ENCODE peak calls at places on chromosomes 7 and 10, in nine cellular contexts. One of them, this sample, is unnamed.

GRCh38 chr7:64875658-64876406 is 27.2 kb upstream of the ZNF273 start:
- DNase-seq in A549: no peak
- DNase-seq in upper lobe of left lung: no peak
- DNase-seq in ascending aorta: no peak
- DNase-seq in RWPE1: no peak
- DNase-seq in IMR-90: no peak
- DNase-seq in mammary epithelial cell: no peak
- DNase-seq in left ventricle myocardium inferior: no peak
- DNase-seq in psoas muscle: no peak
- DNase-seq in this sample: no peak

GRCh38 chr10:117968354-117969182 is 78.2 kb downstream of the RAB11FIP2 start:
- DNase-seq in A549: no peak
- DNase-seq in upper lobe of left lung: peak
- DNase-seq in ascending aorta: no peak
- DNase-seq in RWPE1: no peak
- DNase-seq in IMR-90: no peak
- DNase-seq in mammary epithelial cell: no peak
- DNase-seq in left ventricle myocardium inferior: no peak
- DNase-seq in psoas muscle: no peak
- DNase-seq in this sample: no peak

GRCh38 chr10:103757531-103758293 is 97.7 kb downstream of the SH3PXD2A start:
- DNase-seq in A549: peak
- DNase-seq in upper lobe of left lung: peak
- DNase-seq in ascending aorta: no peak
- DNase-seq in RWPE1: peak
- DNase-seq in IMR-90: peak
- DNase-seq in mammary epithelial cell: peak
- DNase-seq in left ventricle myocardium inferior: peak
- DNase-seq in psoas muscle: peak
- DNase-seq in this sample: peak

GRCh38 chr10:112980908-112981307 is 30.9 kb downstream of the TCF7L2 start:
- DNase-seq in A549: no peak
- DNase-seq in upper lobe of left lung: no peak
- DNase-seq in ascending aorta: no peak
- DNase-seq in RWPE1: no peak
- DNase-seq in IMR-90: no peak
- DNase-seq in mammary epithelial cell: no peak
- DNase-seq in left ventricle myocardium inferior: no peak
- DNase-seq in psoas muscle: no peak
- DNase-seq in this sample: no peak

GRCh38 chr7:114502454-114503254 is 88.0 kb downstream of the FOXP2 start:
- DNase-seq in A549: no peak
- DNase-seq in upper lobe of left lung: no peak
- DNase-seq in ascending aorta: no peak
- DNase-seq in RWPE1: no peak
- DNase-seq in IMR-90: peak
- DNase-seq in mammary epithelial cell: no peak
- DNase-seq in left ventricle myocardium inferior: no peak
- DNase-seq in psoas muscle: no peak
- DNase-seq in this sample: no peak

GRCh38 chr10:73096041-73096451 is 620 bp downstream of the P4HA1 start:
- DNase-seq in A549: peak
- DNase-seq in upper lobe of left lung: peak
- DNase-seq in ascending aorta: no peak
- DNase-seq in RWPE1: peak
- DNase-seq in IMR-90: peak
- DNase-seq in mammary epithelial cell: peak
- DNase-seq in left ventricle myocardium inferior: peak
- DNase-seq in psoas muscle: peak
- DNase-seq in this sample: peak

GRCh38 chr10:79445217-79445707 is at the start of gene ZCCHC24:
- DNase-seq in A549: peak
- DNase-seq in upper lobe of left lung: no peak
- DNase-seq in ascending aorta: no peak
- DNase-seq in RWPE1: peak
- DNase-seq in IMR-90: no peak
- DNase-seq in mammary epithelial cell: peak
- DNase-seq in left ventricle myocardium inferior: peak
- DNase-seq in psoas muscle: peak
- DNase-seq in this sample: peak

GRCh38 chr10:70367195-70367796 is 15.1 kb downstream of the LRRC20 start:
- DNase-seq in A549: no peak
- DNase-seq in upper lobe of left lung: no peak
- DNase-seq in ascending aorta: no peak
- DNase-seq in RWPE1: peak
- DNase-seq in IMR-90: peak
- DNase-seq in mammary epithelial cell: no peak
- DNase-seq in left ventricle myocardium inferior: no peak
- DNase-seq in psoas muscle: no peak
- DNase-seq in this sample: no peak

GRCh38 chr10:113788604-113789083 is 37.2 kb downstream of the PLEKHS1 start:
- DNase-seq in A549: peak
- DNase-seq in upper lobe of left lung: no peak
- DNase-seq in ascending aorta: no peak
- DNase-seq in RWPE1: peak
- DNase-seq in IMR-90: peak
- DNase-seq in mammary epithelial cell: peak
- DNase-seq in left ventricle myocardium inferior: no peak
- DNase-seq in psoas muscle: peak
- DNase-seq in this sample: peak

GRCh38 chr10:65548046-65548445 is 1377.8 kb upstream of the LRRTM3 start:
- DNase-seq in A549: no peak
- DNase-seq in upper lobe of left lung: no peak
- DNase-seq in ascending aorta: no peak
- DNase-seq in RWPE1: no peak
- DNase-seq in IMR-90: no peak
- DNase-seq in mammary epithelial cell: no peak
- DNase-seq in left ventricle myocardium inferior: no peak
- DNase-seq in psoas muscle: no peak
- DNase-seq in this sample: no peak

GRCh38 chr10:26310361-26310760 is 93.8 kb downstream of the GAD2 start:
- DNase-seq in A549: no peak
- DNase-seq in upper lobe of left lung: no peak
- DNase-seq in ascending aorta: no peak
- DNase-seq in RWPE1: no peak
- DNase-seq in IMR-90: no peak
- DNase-seq in mammary epithelial cell: no peak
- DNase-seq in left ventricle myocardium inferior: no peak
- DNase-seq in psoas muscle: no peak
- DNase-seq in this sample: no peak

DNA sequence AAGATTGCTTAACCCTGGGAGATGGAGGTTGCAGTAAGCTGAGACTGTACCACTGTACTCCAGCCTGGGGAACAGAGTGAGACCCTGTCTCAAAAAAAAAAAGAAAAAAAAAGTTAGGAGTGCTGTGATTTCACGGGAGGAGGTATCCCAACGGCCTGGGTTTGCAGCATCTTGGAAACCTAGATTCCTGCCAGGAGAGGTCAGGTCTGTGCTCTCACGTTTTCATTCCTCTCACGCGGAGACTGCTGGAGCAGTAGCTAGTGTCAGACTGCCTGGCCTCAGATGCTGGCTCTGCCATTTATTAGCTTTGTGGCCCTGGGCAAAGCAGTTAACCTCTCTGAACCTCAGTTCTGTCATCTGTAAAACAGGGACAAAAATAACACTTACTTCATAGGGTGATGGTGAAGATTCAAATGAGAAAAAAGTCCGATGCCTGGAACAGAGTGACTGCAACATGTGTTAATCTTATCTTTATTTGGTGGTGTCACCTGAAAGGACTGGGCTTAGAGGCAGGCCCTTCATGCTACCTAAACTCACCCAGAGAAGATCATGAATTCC is 94.9 kb downstream of the GAD2 start:
- DNase-seq in A549: peak
- DNase-seq in upper lobe of left lung: no peak
- DNase-seq in ascending aorta: no peak
- DNase-seq in RWPE1: no peak
- DNase-seq in IMR-90: no peak
- DNase-seq in mammary epithelial cell: no peak
- DNase-seq in left ventricle myocardium inferior: no peak
- DNase-seq in psoas muscle: no peak
- DNase-seq in this sample: no peak
- TF ChIP-seq CTCF in A549: no peak
- TF ChIP-seq CTCF in upper lobe of left lung: no peak
- TF ChIP-seq CTCF in ascending aorta: no peak
- TF ChIP-seq CTCF in RWPE1: no peak
- TF ChIP-seq CTCF in IMR-90: no peak
- TF ChIP-seq CTCF in mammary epithelial cell: no peak
- TF ChIP-seq CTCF in left ventricle myocardium inferior: no peak
- TF ChIP-seq CTCF in psoas muscle: no peak
- TF ChIP-seq CTCF in this sample: no peak

GRCh38 chr7:37211097-37211496 is 237.6 kb downstream of the ELMO1 start:
- DNase-seq in A549: no peak
- DNase-seq in upper lobe of left lung: no peak
- DNase-seq in ascending aorta: no peak
- DNase-seq in RWPE1: no peak
- DNase-seq in IMR-90: peak
- DNase-seq in mammary epithelial cell: peak
- DNase-seq in left ventricle myocardium inferior: peak
- DNase-seq in psoas muscle: peak
- DNase-seq in this sample: peak

GRCh38 chr7:37216156-37216839 is 232.4 kb downstream of the ELMO1 start:
- DNase-seq in A549: no peak
- DNase-seq in upper lobe of left lung: no peak
- DNase-seq in ascending aorta: no peak
- DNase-seq in RWPE1: no peak
- DNase-seq in IMR-90: no peak
- DNase-seq in mammary epithelial cell: no peak
- DNase-seq in left ventricle myocardium inferior: no peak
- DNase-seq in psoas muscle: no peak
- DNase-seq in this sample: no peak

GRCh38 chr7:37212051-37212450 is 236.6 kb downstream of the ELMO1 start:
- DNase-seq in A549: no peak
- DNase-seq in upper lobe of left lung: no peak
- DNase-seq in ascending aorta: no peak
- DNase-seq in RWPE1: no peak
- DNase-seq in IMR-90: no peak
- DNase-seq in mammary epithelial cell: no peak
- DNase-seq in left ventricle myocardium inferior: no peak
- DNase-seq in psoas muscle: no peak
- DNase-seq in this sample: no peak

GRCh38 chr7:37215524-37215923 is 233.1 kb downstream of the ELMO1 start:
- DNase-seq in A549: no peak
- DNase-seq in upper lobe of left lung: no peak
- DNase-seq in ascending aorta: no peak
- DNase-seq in RWPE1: no peak
- DNase-seq in IMR-90: no peak
- DNase-seq in mammary epithelial cell: no peak
- DNase-seq in left ventricle myocardium inferior: no peak
- DNase-seq in psoas muscle: no peak
- DNase-seq in this sample: no peak

DNA sequence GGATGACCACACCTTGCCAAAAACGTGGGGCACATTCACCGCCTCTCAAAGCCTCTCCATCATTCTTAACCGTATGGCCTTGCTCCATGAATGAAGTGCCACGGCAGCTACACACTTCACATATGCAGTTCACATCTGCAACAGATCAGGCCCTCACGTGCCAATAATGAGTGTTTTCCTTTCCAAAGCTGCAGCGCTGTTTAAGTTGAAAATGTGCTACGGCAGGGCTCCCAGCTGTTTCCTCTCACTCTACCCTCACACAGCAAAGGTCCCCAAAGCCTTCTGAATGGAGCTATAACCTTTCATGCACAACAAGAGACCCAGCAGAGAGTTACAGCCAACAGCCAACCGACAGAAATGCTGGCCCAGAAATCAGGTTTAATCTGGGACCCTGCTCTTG is 236.1 kb downstream of the ELMO1 start:
- DNase-seq in A549: no peak
- DNase-seq in upper lobe of left lung: no peak
- DNase-seq in ascending aorta: no peak
- DNase-seq in RWPE1: no peak
- DNase-seq in IMR-90: no peak
- DNase-seq in mammary epithelial cell: no peak
- DNase-seq in left ventricle myocardium inferior: no peak
- DNase-seq in psoas muscle: no peak
- DNase-seq in this sample: no peak
- H3K27ac ChIP-seq in A549: no peak
- H3K27ac ChIP-seq in upper lobe of left lung: no peak
- H3K27ac ChIP-seq in ascending aorta: no peak
- H3K27ac ChIP-seq in RWPE1: no peak
- H3K27ac ChIP-seq in IMR-90: no peak
- H3K27ac ChIP-seq in mammary epithelial cell: no peak
- H3K27ac ChIP-seq in left ventricle myocardium inferior: peak
- H3K27ac ChIP-seq in psoas muscle: no peak
- H3K27ac ChIP-seq in this sample: no peak

DNA sequence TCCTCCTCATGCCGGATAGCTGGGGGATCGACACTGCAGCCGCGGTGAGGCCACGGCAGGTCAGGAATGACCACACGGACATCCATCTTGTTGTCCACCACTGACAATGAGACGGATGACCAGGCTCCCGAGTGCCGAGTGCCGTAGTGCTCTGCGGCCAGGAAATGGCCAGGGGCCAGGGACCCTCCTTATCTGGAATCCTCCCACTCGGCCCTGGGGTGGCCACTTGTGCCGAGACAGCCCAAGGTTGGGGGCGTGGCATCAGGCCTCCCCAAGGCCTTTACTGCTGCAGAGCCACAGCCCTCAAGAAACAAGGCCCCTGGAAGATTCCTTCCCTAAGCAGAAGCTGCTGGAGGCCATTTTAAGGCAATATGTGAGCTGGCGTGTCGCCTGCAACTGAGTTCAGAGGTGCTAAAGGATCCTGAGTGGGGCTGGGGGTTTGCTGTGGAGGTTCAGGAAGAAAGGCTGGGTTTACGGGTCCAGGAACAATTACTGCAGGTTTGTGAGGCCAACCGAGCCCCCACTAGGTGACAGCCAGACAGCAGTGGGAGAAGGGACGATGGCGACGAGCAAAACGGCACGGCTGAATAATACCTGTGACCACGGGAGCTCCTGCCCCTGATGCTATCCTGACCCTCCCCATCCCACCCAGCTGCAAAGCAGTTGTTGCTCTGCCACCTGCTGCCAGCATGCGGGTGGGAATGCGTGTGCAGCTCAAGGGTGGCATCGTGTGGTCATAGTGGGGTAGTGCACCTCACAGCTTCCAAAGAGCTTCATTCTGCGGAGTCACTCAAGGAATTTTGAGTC is 31.6 kb upstream of the LEP start:
- DNase-seq in A549: peak
- DNase-seq in upper lobe of left lung: peak
- DNase-seq in ascending aorta: no peak
- DNase-seq in RWPE1: peak
- DNase-seq in IMR-90: peak
- DNase-seq in mammary epithelial cell: peak
- DNase-seq in left ventricle myocardium inferior: peak
- DNase-seq in psoas muscle: peak
- DNase-seq in this sample: peak
- TF ChIP-seq CTCF in A549: peak
- TF ChIP-seq CTCF in upper lobe of left lung: peak
- TF ChIP-seq CTCF in ascending aorta: peak
- TF ChIP-seq CTCF in RWPE1: peak
- TF ChIP-seq CTCF in IMR-90: peak
- TF ChIP-seq CTCF in mammary epithelial cell: peak
- TF ChIP-seq CTCF in left ventricle myocardium inferior: peak
- TF ChIP-seq CTCF in psoas muscle: peak
- TF ChIP-seq CTCF in this sample: peak

DNA sequence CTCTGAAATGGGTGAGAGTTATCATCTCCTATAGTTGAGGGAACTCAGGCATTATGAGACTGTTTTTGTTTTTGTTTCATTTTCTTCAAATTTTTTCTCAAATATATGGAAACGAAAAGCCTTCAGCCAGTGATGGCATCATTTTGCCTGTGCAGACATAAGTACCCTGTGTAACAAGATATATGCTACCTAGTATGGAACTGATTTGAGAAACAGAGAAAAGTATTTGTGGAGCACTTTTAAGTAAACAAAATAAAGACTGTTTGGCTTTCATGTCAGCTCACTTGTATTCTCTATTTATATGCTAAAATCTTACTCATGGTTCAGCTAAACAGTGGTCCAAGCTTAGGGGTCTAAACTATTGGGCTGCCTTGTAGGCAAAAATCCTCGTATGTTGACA is 150.6 kb downstream of the WNT2 start:
- DNase-seq in A549: no peak
- DNase-seq in upper lobe of left lung: no peak
- DNase-seq in ascending aorta: no peak
- DNase-seq in RWPE1: no peak
- DNase-seq in IMR-90: peak
- DNase-seq in mammary epithelial cell: no peak
- DNase-seq in left ventricle myocardium inferior: no peak
- DNase-seq in psoas muscle: no peak
- DNase-seq in this sample: no peak
- H3K27ac ChIP-seq in A549: no peak
- H3K27ac ChIP-seq in upper lobe of left lung: no peak
- H3K27ac ChIP-seq in ascending aorta: no peak
- H3K27ac ChIP-seq in RWPE1: no peak
- H3K27ac ChIP-seq in IMR-90: peak
- H3K27ac ChIP-seq in mammary epithelial cell: no peak
- H3K27ac ChIP-seq in left ventricle myocardium inferior: no peak
- H3K27ac ChIP-seq in psoas muscle: no peak
- H3K27ac ChIP-seq in this sample: no peak

This sample was measured in body of pancreas.